ENCODE peak calls at places on chromosomes 12 and 14, in seven cellular contexts. J, U, Z, P, A, E and X are unnamed samples.

GRCh38 chr12:28955491-28955890 is 193.6 kb upstream of the FAR2 start:
- DNase-seq in J (no peak), U (no peak), Z (no peak), P (no peak), A (no peak), E (no peak), X (no peak)

GRCh38 chr14:85566603-85567002 is 36.7 kb downstream of the FLRT2 start:
- DNase-seq in J (no peak), U (no peak), Z (no peak), P (no peak), A (no peak), E (no peak), X (no peak)

GRCh38 chr14:49982082-49982481 is 89.2 kb downstream of the ARF6 start:
- DNase-seq in J (no peak), U (no peak), Z (no peak), P (no peak), A (no peak), E (no peak), X (no peak)

GRCh38 chr14:76919811-76920571 is 93.8 kb downstream of the LRRC74A start:
- DNase-seq in J (no peak), U (no peak), Z (no peak), P (peak), A (no peak), E (peak), X (no peak)

GRCh38 chr12:102797513-102797912 is 119.5 kb downstream of the PAH start:
- DNase-seq in J (no peak), U (no peak), Z (no peak), P (no peak), A (no peak), E (no peak), X (no peak)

GRCh38 chr12:39123580-39123979 is 218.2 kb upstream of the CPNE8 start:
- DNase-seq in J (no peak), U (no peak), Z (no peak), P (no peak), A (no peak), E (no peak), X (no peak)

GRCh38 chr14:54470701-54471100 is 18.1 kb downstream of the GMFB start:
- DNase-seq in J (no peak), U (no peak), Z (no peak), P (no peak), A (no peak), E (no peak), X (no peak)

GRCh38 chr12:14884458-14884878 is 1.2 kb downstream of the MGP start:
- DNase-seq in J (no peak), U (no peak), Z (peak), P (no peak), A (no peak), E (peak), X (peak)

GRCh38 chr12:117178301-117178700 is 12.0 kb downstream of the FBXO21 start:
- DNase-seq in J (no peak), U (no peak), Z (no peak), P (no peak), A (no peak), E (no peak), X (no peak)

GRCh38 chr12:124517260-124518050 is 50.0 kb downstream of the NCOR2 start:
- DNase-seq in J (no peak), U (no peak), Z (no peak), P (no peak), A (no peak), E (peak), X (no peak)

GRCh38 chr14:104237651-104238423 is 99.5 kb downstream of the KIF26A start:
- DNase-seq in J (no peak), U (no peak), Z (no peak), P (no peak), A (peak), E (no peak), X (no peak)

GRCh38 chr12:122946690-122947271 is 19.5 kb downstream of the ABCB9 start:
- DNase-seq in J (peak), U (peak), Z (peak), P (peak), A (no peak), E (no peak), X (peak)

GRCh38 chr14:68172664-68173063 is 353.1 kb downstream of the RAD51B start:
- DNase-seq in J (no peak), U (no peak), Z (peak), P (peak), A (no peak), E (no peak), X (no peak)

GRCh38 chr14:89900822-89901221 is 53.7 kb downstream of the EFCAB11 start:
- DNase-seq in J (no peak), U (no peak), Z (no peak), P (no peak), A (no peak), E (no peak), X (no peak)

GRCh38 chr12:69570000-69570516 is 15.2 kb upstream of the CCT2 start:
- DNase-seq in J (no peak), U (no peak), Z (no peak), P (no peak), A (no peak), E (no peak), X (no peak)

GRCh38 chr12:19428261-19428660 is 11.0 kb upstream of the AEBP2 start:
- DNase-seq in J (no peak), U (no peak), Z (no peak), P (no peak), A (no peak), E (no peak), X (no peak)

GRCh38 chr12:56020437-56021189 is at the start of gene IKZF4:
- DNase-seq in J (peak), U (no peak), Z (no peak), P (no peak), A (peak), E (peak), X (no peak)

GRCh38 chr12:3720772-3721171 is 32.1 kb downstream of the CRACR2A start:
- DNase-seq in J (no peak), U (no peak), Z (no peak), P (no peak), A (no peak), E (no peak), X (no peak)

GRCh38 chr12:48999371-49000131 is at the start of gene DDN:
- DNase-seq in J (peak), U (peak), Z (no peak), P (no peak), A (peak), E (peak), X (peak)

GRCh38 chr12:75571204-75571603 is 59.8 kb upstream of the KRR1 start:
- DNase-seq in J (no peak), U (no peak), Z (no peak), P (peak), A (no peak), E (no peak), X (no peak)

GRCh38 chr14:75277000-75277795 is 1.4 kb upstream of the FOS start:
- DNase-seq in J (peak), U (peak), Z (no peak), P (peak), A (peak), E (peak), X (peak)

GRCh38 chr12:116263844-116264243 is 13.6 kb downstream of the MED13L start:
- DNase-seq in J (no peak), U (no peak), Z (no peak), P (peak), A (no peak), E (no peak), X (no peak)

GRCh38 chr14:22390195-22390594 is 198.8 kb downstream of the DAD1 start:
- DNase-seq in J (no peak), U (no peak), Z (no peak), P (no peak), A (no peak), E (no peak), X (no peak)

GRCh38 chr14:32006267-32007110 is 70.6 kb upstream of the ARHGAP5 start:
- DNase-seq in J (no peak), U (no peak), Z (no peak), P (peak), A (no peak), E (no peak), X (no peak)

GRCh38 chr14:73833024-73833423 is 18.6 kb upstream of the PTGR2 start:
- DNase-seq in J (no peak), U (no peak), Z (no peak), P (no peak), A (no peak), E (no peak), X (no peak)

GRCh38 chr12:50053583-50053982 is 3.8 kb upstream of the ASIC1 start:
- DNase-seq in J (no peak), U (no peak), Z (no peak), P (no peak), A (no peak), E (no peak), X (no peak)

GRCh38 chr14:53620325-53620716 is 336.3 kb downstream of the BMP4 start:
- DNase-seq in J (no peak), U (no peak), Z (no peak), P (no peak), A (no peak), E (no peak), X (no peak)

GRCh38 chr14:73426877-73427276 is 31.5 kb downstream of the NUMB start:
- DNase-seq in J (no peak), U (no peak), Z (no peak), P (no peak), A (no peak), E (no peak), X (no peak)

GRCh38 chr14:89384636-89385035 is 32.4 kb downstream of the FOXN3 start:
- DNase-seq in J (no peak), U (no peak), Z (no peak), P (no peak), A (no peak), E (no peak), X (no peak)

GRCh38 chr14:51460051-51460450 is 191.7 kb upstream of the FRMD6 start:
- DNase-seq in J (no peak), U (no peak), Z (no peak), P (no peak), A (no peak), E (no peak), X (no peak)

GRCh38 chr12:42091769-42092168 is 52.9 kb downstream of the GXYLT1 start:
- DNase-seq in J (no peak), U (no peak), Z (no peak), P (no peak), A (no peak), E (no peak), X (no peak)

GRCh38 chr12:87425942-87426554 is 603.2 kb downstream of the C12orf50 start:
- DNase-seq in J (no peak), U (no peak), Z (no peak), P (no peak), A (no peak), E (no peak), X (no peak)

GRCh38 chr12:122942609-122943008 is 23.7 kb downstream of the ABCB9 start:
- DNase-seq in J (no peak), U (no peak), Z (no peak), P (peak), A (no peak), E (no peak), X (no peak)

DNA sequence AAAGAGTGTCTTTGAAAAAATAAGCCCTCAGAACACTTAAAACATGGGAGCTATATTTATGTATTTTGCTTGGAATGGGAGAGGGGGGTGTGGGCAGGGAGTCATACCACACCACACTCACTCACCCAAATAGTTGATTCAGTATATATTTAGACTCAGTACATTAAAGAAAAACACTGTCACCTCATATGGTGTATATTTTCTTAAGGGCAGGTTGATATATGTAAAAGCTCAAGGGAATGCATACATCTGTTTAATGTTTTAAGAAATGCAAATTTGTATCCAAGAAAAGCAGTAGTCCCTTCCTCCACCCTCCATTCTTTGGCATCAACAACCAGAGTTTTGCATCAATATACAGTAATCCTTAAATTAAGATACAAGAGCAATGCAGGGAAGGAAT is 1.4 kb downstream of the NFYB start:
- DNase-seq in J (peak), U (no peak), Z (no peak), P (no peak), A (no peak), E (no peak), X (no peak)
- TF ChIP-seq TAF1 in J (no peak), U (no peak), Z (no peak), P (no peak), A (no peak), E (no peak), X (no peak)

GRCh38 chr14:38400751-38401150 is 144.9 kb upstream of the CLEC14A start:
- DNase-seq in J (no peak), U (no peak), Z (no peak), P (no peak), A (no peak), E (no peak), X (no peak)
- TF ChIP-seq TAF1 in J (no peak), U (no peak), Z (no peak), P (no peak), A (no peak), E (no peak), X (no peak)

DNA sequence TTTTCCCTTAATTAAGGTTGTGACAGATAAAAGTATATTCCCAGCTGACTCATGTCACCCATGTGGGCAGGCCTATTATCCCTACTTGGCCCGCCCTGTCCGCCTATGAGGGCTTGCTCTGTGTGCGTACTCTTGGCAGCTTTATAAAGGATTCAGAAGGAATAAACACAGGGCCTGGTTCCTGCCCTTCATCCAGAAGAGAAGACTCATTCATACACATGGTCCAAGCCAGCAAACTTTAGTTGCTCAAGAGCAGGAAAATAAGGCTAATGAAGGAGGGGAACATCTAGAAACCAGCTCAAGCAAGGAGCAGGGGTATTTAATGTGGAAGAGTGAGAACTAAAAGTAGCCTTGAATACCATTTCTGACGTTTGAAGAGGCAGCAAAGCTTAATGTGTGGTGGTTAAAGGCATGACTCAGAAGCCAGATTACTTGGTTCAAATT is 141.9 kb downstream of the CRADD start:
- DNase-seq in J (no peak), U (no peak), Z (no peak), P (no peak), A (no peak), E (no peak), X (no peak)
- TF ChIP-seq TAF1 in J (no peak), U (no peak), Z (no peak), P (no peak), A (no peak), E (no peak), X (no peak)

GRCh38 chr14:35149239-35149638 is 26.9 kb downstream of the PRORP start:
- DNase-seq in J (no peak), U (no peak), Z (no peak), P (no peak), A (no peak), E (no peak), X (no peak)
- TF ChIP-seq TAF1 in J (no peak), U (no peak), Z (no peak), P (no peak), A (no peak), E (no peak), X (no peak)

DNA sequence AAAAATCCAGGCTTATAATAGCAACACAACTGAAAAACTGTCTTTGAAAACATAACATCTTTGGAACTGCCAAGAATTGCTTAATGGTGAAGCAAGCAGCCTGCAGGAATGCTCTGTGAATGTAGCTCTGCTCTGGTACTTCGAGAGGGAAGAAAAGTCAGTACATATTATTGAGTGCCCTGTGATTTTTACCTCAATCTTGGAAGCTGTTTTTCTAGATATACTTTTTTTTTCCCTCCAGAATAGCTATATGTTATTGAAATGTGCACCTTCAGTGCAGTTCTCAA is 508.1 kb downstream of the PCNX1 start:
- DNase-seq in J (no peak), U (no peak), Z (no peak), P (no peak), A (no peak), E (no peak), X (no peak)
- TF ChIP-seq TAF1 in J (no peak), U (no peak), Z (no peak), P (no peak), A (no peak), E (no peak), X (no peak)